ENCODE peak calls at places on chromosomes 7 and 10, in nine cellular contexts. G is iris pigment epithelial cell; K is NT2/D1; B is NCI-H446; P is foreskin fibroblast; Q is ovary; N is CD4-positive, alpha-beta memory T cell; L is A549; D is body of pancreas. X is an unnamed sample.

GRCh38 chr10:127353544-127353943 is 157.2 kb upstream of the INSYN2A start:
- DNase-seq in G (no peak), K (no peak), B (no peak), P (no peak), Q (no peak), N (no peak), L (no peak), D (no peak), X (no peak)

GRCh38 chr7:33909312-33909711 is 4.0 kb downstream of the BMPER start:
- DNase-seq in G (no peak), K (no peak), B (no peak), P (no peak), Q (no peak), N (no peak), L (no peak), D (no peak), X (no peak)

GRCh38 chr7:149772821-149773425 is 465 bp downstream of the ZNF467 start:
- DNase-seq in G (no peak), K (no peak), B (no peak), P (peak; percentile 30), Q (peak; percentile 57), N (peak; percentile 44), L (no peak), D (peak; percentile 27), X (no peak)

GRCh38 chr7:35605760-35606159 is 89.2 kb downstream of the HERPUD2 start:
- DNase-seq in G (peak; percentile 82), K (no peak), B (no peak), P (peak; percentile 92), Q (no peak), N (no peak), L (no peak), D (peak; percentile 7), X (no peak)

GRCh38 chr7:2993868-2994267 is 49.8 kb downstream of the CARD11 start:
- DNase-seq in G (no peak), K (no peak), B (no peak), P (no peak), Q (no peak), N (no peak), L (no peak), D (peak; percentile 3), X (no peak)

GRCh38 chr10:109430844-109431243 is 492.5 kb downstream of the XPNPEP1 start:
- DNase-seq in G (no peak), K (no peak), B (no peak), P (no peak), Q (no peak), N (no peak), L (no peak), D (no peak), X (no peak)

GRCh38 chr10:124217906-124218769 is 124.7 kb upstream of the CHST15 start:
- DNase-seq in G (no peak), K (peak; percentile 18), B (no peak), P (no peak), Q (no peak), N (no peak), L (no peak), D (no peak), X (no peak)

GRCh38 chr7:47685712-47686376 is 103.9 kb upstream of the TNS3 start:
- DNase-seq in G (peak; percentile 48), K (no peak), B (no peak), P (peak; percentile 70), Q (no peak), N (no peak), L (no peak), D (no peak), X (no peak)

GRCh38 chr7:140915948-140916555 is 8.7 kb downstream of the BRAF start:
- DNase-seq in G (no peak), K (no peak), B (no peak), P (no peak), Q (no peak), N (no peak), L (no peak), D (no peak), X (no peak)

GRCh38 chr7:39202041-39202440 is 224.3 kb downstream of the POU6F2 start:
- DNase-seq in G (no peak), K (no peak), B (no peak), P (no peak), Q (no peak), N (no peak), L (no peak), D (no peak), X (no peak)

GRCh38 chr10:88979153-88979562 is 11.4 kb upstream of the FAS start:
- DNase-seq in G (peak; percentile 80), K (no peak), B (peak; percentile 26), P (peak; percentile 87), Q (peak; percentile 56), N (no peak), L (no peak), D (peak; percentile 26), X (no peak)

GRCh38 chr7:38222481-38223096 is 44.5 kb downstream of the STARD3NL start:
- DNase-seq in G (peak; percentile 59), K (peak; percentile 78), B (peak; percentile 52), P (peak; percentile 78), Q (no peak), N (peak; percentile 61), L (peak; percentile 48), D (peak; percentile 56), X (no peak)

GRCh38 chr10:3111626-3112220 is 44.4 kb downstream of the PFKP start:
- DNase-seq in G (peak; percentile 81), K (no peak), B (no peak), P (peak; percentile 54), Q (no peak), N (no peak), L (no peak), D (no peak), X (no peak)

GRCh38 chr7:79216236-79216635 is 237.2 kb downstream of the MAGI2 start:
- DNase-seq in G (no peak), K (no peak), B (no peak), P (no peak), Q (no peak), N (no peak), L (no peak), D (no peak), X (no peak)

GRCh38 chr7:158402471-158402870 is 185.2 kb downstream of the PTPRN2 start:
- DNase-seq in G (no peak), K (no peak), B (no peak), P (no peak), Q (no peak), N (no peak), L (no peak), D (no peak), X (no peak)

GRCh38 chr10:97564776-97565175 is 7.8 kb upstream of the ANKRD2 start:
- DNase-seq in G (peak; percentile 33), K (no peak), B (no peak), P (no peak), Q (no peak), N (no peak), L (no peak), D (no peak), X (no peak)

GRCh38 chr7:33650828-33651227 is 254.5 kb upstream of the BMPER start:
- DNase-seq in G (no peak), K (no peak), B (no peak), P (peak; percentile 61), Q (no peak), N (no peak), L (no peak), D (no peak), X (no peak)

GRCh38 chr10:27744478-27745379 is 890 bp downstream of the MKX start:
- DNase-seq in G (peak; percentile 31), K (no peak), B (no peak), P (peak; percentile 70), Q (peak; percentile 75), N (peak; percentile 47), L (no peak), D (peak; percentile 9), X (no peak)

GRCh38 chr10:125048101-125048864 is 106.4 kb downstream of the ZRANB1 start:
- DNase-seq in G (peak; percentile 86), K (peak; percentile 59), B (peak; percentile 56), P (peak; percentile 94), Q (peak; percentile 91), N (peak; percentile 24), L (peak; percentile 92), D (peak; percentile 89), X (peak; percentile 72)

GRCh38 chr7:7051221-7051877 is 131.0 kb upstream of the C1GALT1 start:
- DNase-seq in G (no peak), K (no peak), B (no peak), P (peak; percentile 11), Q (no peak), N (no peak), L (no peak), D (no peak), X (no peak)

GRCh38 chr10:91163269-91163708 is 57.2 kb upstream of the PCGF5 start:
- DNase-seq in G (peak; percentile 46), K (peak; percentile 11), B (peak; percentile 14), P (peak; percentile 76), Q (peak; percentile 80), N (peak; percentile 86), L (peak; percentile 14), D (peak; percentile 68), X (peak; percentile 42)